ENCODE peak calls at places on chromosomes 13 and 19, in ten cellular contexts. S is A549, Q is K562, V is suprapubic skin, W is IMR-90, K is adrenal gland, J is gastrocnemius medialis, I is uterus, B is upper lobe of left lung, U is heart left ventricle. T is an unnamed sample.

GRCh38 chr19:55492362-55492944 is 4.2 kb downstream of the SSC5D start:
- DNase-seq in S (no peak), Q (no peak), V (no peak), W (no peak), K (no peak), J (no peak), I (peak; percentile 54), B (no peak), U (no peak), T (no peak)

GRCh38 chr19:54462072-54462712 is 1.4 kb downstream of the LENG9 start:
- DNase-seq in S (no peak), Q (no peak), V (peak; percentile 78), W (no peak), K (peak; percentile 22), J (no peak), I (no peak), B (no peak), U (no peak), T (no peak)

GRCh38 chr13:51601601-51602348 is 17.5 kb downstream of the WDFY2 start:
- DNase-seq in S (no peak), Q (no peak), V (no peak), W (no peak), K (no peak), J (no peak), I (no peak), B (no peak), U (no peak), T (no peak)

GRCh38 chr13:62119739-62120700 is 704.4 kb upstream of the PCDH20 start:
- DNase-seq in S (peak; percentile 1), Q (no peak), V (no peak), W (peak; percentile 17), K (no peak), J (no peak), I (no peak), B (no peak), U (no peak), T (no peak)

GRCh38 chr13:49877629-49878218 is 58.4 kb downstream of the SPRYD7 start:
- DNase-seq in S (no peak), Q (no peak), V (no peak), W (no peak), K (no peak), J (no peak), I (no peak), B (no peak), U (no peak), T (no peak)

GRCh38 chr13:80224468-80224867 is 116.5 kb downstream of the SPRY2 start:
- DNase-seq in S (no peak), Q (no peak), V (no peak), W (peak; percentile 26), K (no peak), J (no peak), I (no peak), B (no peak), U (no peak), T (no peak)

GRCh38 chr19:40416918-40417713 is 3.9 kb upstream of the PRX start:
- DNase-seq in S (no peak), Q (peak; percentile 66), V (no peak), W (peak; percentile 35), K (peak; percentile 57), J (peak; percentile 56), I (no peak), B (peak; percentile 62), U (peak; percentile 74), T (no peak)

GRCh38 chr19:57850553-57851017 is 926 bp downstream of the ZNF587 start:
- DNase-seq in S (peak; percentile 15), Q (peak; percentile 41), V (no peak), W (peak; percentile 31), K (no peak), J (no peak), I (no peak), B (no peak), U (no peak), T (no peak)

GRCh38 chr13:81714513-81714912 is 1373.6 kb upstream of the SPRY2 start:
- DNase-seq in S (no peak), Q (no peak), V (no peak), W (no peak), K (no peak), J (no peak), I (no peak), B (no peak), U (no peak), T (no peak)
- TF ChIP-seq CTCF in S (no peak), Q (no peak), V (no peak), W (no peak), K (no peak), J (no peak), I (no peak), B (no peak), U (no peak), T (no peak)

DNA sequence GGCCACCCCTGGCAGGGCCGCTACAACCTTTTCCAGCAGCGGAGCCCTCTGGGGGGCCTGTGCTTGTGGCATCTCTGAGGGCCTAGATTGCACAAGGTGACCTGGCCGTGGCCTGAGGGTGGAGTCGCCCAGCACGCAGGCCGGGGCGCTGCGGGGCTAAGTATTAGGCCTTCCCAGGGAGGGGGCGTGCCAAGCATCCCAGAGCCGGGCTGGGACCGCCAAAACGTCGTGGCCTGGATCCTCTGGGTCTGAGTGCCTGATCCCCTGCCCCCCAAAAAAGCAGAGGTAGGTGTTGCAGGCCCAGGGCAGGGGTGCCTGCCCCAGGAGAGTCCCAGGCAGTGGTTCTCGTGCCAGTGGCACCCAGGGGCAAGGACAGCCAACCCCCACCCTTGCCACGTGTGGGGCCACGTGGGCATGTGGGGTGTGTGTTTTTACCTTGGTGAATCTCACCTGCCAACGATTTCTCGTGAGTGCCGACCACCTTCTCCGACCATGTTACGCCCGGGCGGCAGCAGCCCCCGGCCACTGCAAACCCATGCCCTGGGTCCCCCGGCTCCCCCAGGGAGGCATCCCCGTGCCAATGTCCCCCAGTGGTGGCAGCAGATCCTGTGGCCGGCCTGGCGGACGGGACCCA is 12.6 kb upstream of the GNA15 start:
- DNase-seq in S (no peak), Q (no peak), V (no peak), W (no peak), K (no peak), J (no peak), I (no peak), B (no peak), U (no peak), T (no peak)
- H3K4me3 ChIP-seq in S (no peak overlapping the region), Q (no peak overlapping the region), V (no peak overlapping the region), W (no peak overlapping the region), K (no peak overlapping the region), J (no peak overlapping the region), I (no peak overlapping the region), B (no peak overlapping the region), U (no peak overlapping the region), T (no peak overlapping the region)

GRCh38 chr13:40786568-40786996 is 2.8 kb upstream of the SLC25A15 start:
- DNase-seq in S (no peak), Q (no peak), V (peak; percentile 45), W (peak; percentile 61), K (peak; percentile 22), J (no peak), I (no peak), B (no peak), U (no peak), T (no peak)

GRCh38 chr13:40787062-40787461 is 2.3 kb upstream of the SLC25A15 start:
- DNase-seq in S (no peak), Q (no peak), V (no peak), W (peak; percentile 93), K (no peak), J (no peak), I (no peak), B (no peak), U (no peak), T (no peak)

GRCh38 chr13:40792284-40793051 is 3.1 kb downstream of the SLC25A15 start:
- DNase-seq in S (no peak), Q (no peak), V (peak; percentile 65), W (no peak), K (no peak), J (no peak), I (no peak), B (no peak), U (no peak), T (no peak)

GRCh38 chr13:40790232-40790631 is 821 bp downstream of the SLC25A15 start:
- DNase-seq in S (peak; percentile 7), Q (no peak), V (no peak), W (no peak), K (no peak), J (no peak), I (no peak), B (no peak), U (no peak), T (no peak)

DNA sequence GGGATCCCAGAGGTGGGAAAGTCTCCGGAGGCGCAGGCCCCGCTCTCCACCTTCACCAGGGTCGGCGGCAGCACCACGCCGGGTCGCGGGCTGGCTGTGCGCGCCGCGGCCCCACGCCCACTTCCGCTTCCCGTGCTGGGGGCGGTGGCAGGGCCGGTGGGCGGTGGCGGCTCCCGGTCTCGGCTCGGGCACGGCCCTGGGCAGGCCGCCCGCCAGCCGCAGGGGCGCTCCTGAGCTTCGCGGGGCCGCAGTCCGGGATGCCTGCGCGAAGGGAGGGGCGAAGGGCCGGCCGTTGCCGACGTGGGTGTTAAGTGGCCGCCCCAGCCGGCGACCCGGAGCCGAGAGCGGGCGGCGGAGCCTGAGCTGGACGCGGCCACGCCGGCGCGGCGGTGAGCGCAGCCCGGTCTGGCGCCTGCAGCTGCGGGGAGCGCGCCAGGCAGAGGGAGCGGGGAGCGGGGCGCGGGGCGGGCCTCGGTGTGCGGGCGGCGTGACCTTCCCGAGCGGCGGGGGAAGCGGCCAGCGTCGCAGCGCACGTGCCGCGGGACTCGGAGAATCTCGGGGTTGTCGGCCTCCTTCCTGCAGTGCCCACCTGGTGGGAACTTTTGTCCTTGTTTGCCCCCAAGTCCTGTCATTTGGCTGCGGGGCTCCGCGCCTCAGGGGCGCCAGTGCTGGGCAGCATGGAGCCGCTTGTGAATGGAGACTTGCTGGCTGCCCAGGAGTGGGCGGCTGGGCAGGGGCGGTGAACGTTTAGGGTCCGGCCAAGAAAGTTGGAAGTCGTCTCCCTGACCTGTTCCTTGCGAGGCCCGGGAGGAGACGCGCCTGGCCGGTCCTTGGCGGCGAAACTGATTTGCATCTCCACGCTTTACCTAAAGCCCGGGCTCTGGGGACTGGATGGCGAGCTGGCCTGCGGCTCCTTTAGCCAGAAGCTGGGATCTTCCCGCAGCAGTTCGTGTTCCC is at the start of gene SLC25A15:
- DNase-seq in S (peak; percentile 58), Q (peak; percentile 80), V (peak; percentile 83), W (peak; percentile 72), K (peak; percentile 73), J (peak; percentile 67), I (peak; percentile 59), B (peak; percentile 85), U (peak; percentile 86), T (no peak)
- TF ChIP-seq POLR2A in S (peak; percentile 60), Q (peak; percentile 71), V (no peak), W (peak; percentile 58), K (peak; percentile 27), J (no peak), I (peak; percentile 64), B (peak; percentile 68), U (peak; percentile 37), T (no peak)

GRCh38 chr13:100689191-100689590 is 14.6 kb upstream of the TMTC4 start:
- DNase-seq in S (no peak), Q (no peak), V (no peak), W (no peak), K (no peak), J (no peak), I (no peak), B (no peak), U (no peak), T (no peak)

DNA sequence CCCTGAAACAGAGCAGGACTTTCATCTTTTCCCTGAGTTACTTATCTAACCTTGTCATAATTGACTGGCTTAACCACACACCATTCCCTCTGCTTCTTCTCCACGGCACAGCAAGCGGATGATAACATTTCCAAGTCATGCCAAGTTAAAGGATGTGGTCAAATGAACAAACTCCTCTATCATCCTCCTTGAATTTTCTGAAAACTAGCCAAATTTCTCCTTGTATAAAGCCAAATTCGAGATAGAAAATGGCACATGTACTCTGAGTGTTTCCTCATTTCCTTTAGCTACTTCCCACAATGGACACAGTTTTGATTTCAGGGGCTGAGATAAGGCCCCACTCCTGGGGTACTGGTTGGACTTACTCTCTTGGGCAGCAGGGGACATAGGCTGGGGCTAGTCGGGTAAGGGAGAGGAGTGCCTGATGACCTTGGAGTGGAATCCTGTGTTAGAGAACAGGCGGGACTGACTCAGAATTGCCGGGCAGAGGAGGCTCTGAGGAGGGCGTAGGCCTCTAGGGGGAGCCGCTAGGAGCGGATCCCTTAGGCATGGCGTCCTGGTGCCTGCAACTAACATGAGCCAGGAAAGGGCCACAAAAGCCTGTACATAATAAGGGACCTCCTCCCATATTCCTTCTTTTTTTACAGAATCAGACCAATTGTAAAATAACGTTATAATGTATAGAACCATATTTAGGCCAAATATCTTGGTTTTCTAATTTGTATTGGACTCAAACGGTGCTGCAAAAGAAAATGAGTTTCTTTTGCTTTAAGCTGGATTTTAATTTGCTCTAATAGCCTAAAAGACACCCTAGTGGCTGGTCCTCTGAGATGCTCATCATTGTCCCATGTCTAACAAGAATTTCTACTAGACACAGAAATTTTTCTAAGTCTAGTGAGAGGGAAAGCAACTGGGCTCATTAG is 20.4 kb upstream of the TMTC4 start:
- DNase-seq in S (peak; percentile 39), Q (peak; percentile 40), V (no peak), W (peak; percentile 38), K (peak; percentile 89), J (no peak), I (no peak), B (no peak), U (no peak), T (no peak)
- TF ChIP-seq CTCF in S (peak; percentile 30), Q (peak; percentile 73), V (no peak), W (peak; percentile 47), K (peak; percentile 31), J (no peak), I (no peak), B (no peak), U (peak; percentile 55), T (no peak)